ENCODE peak calls at places on chromosomes 13 and 19, in eight cellular contexts. V is neural progenitor cell; L is CD4-positive, alpha-beta T cell; Q is neuronal stem cell; S is naive thymus-derived CD4-positive, alpha-beta T cell; P is right cardiac atrium; U is effector memory CD4-positive, alpha-beta T cell; N is left ventricle myocardium inferior. K is an unnamed sample. For H3K27me3, the result is how much of the 10 kb centered on the place peaks cover.

GRCh38 chr13:27372896-27373295 is 51.5 kb upstream of the GTF3A start:
- DNase-seq in V (peak), L (no peak), Q (no peak), P (no peak), U (no peak), N (no peak), S (no peak), K (no peak)

GRCh38 chr19:245457-245856 is 45.7 kb downstream of the PLPP2 start:
- DNase-seq in P (no peak), V (no peak), U (no peak), S (no peak), Q (no peak), L (no peak), N (no peak), K (no peak)

GRCh38 chr13:92547256-92547655 is 679.4 kb upstream of the GPC6 start:
- DNase-seq in U (no peak), V (no peak), Q (no peak), S (no peak), N (no peak), L (no peak), P (no peak), K (no peak)

GRCh38 chr13:97627566-97627965 is 193.6 kb downstream of the RAP2A start:
- DNase-seq in L (no peak), P (peak), S (no peak), N (peak), V (peak), Q (no peak), U (no peak), K (peak)

GRCh38 chr13:52780092-52780491 is 40.5 kb upstream of the CNMD start:
- DNase-seq in S (no peak), U (no peak), V (no peak), Q (no peak), P (no peak), L (no peak), N (no peak), K (no peak)

GRCh38 chr13:44649834-44650233 is 73.7 kb upstream of the TSC22D1 start:
- DNase-seq in S (no peak), Q (no peak), P (no peak), L (no peak), U (no peak), V (no peak), N (no peak), K (no peak)

GRCh38 chr19:1844536-1845515 is 3.5 kb downstream of the REXO1 start:
- DNase-seq in N (no peak), Q (no peak), P (no peak), V (no peak), U (no peak), S (no peak), L (no peak), K (no peak)

GRCh38 chr13:69418319-69418718 is 689.3 kb upstream of the ATXN8OS start:
- DNase-seq in N (no peak), S (no peak), Q (no peak), L (no peak), P (no peak), V (no peak), U (no peak), K (no peak)

GRCh38 chr13:101152184-101152583 is 264.1 kb downstream of the NALCN start:
- DNase-seq in S (no peak), V (no peak), N (no peak), L (no peak), Q (no peak), U (no peak), P (no peak), K (no peak)

GRCh38 chr19:13208131-13208963 is 58.1 kb downstream of the IER2 start:
- DNase-seq in U (peak), V (peak), P (peak), L (peak), N (peak), Q (no peak), S (peak), K (no peak)

GRCh38 chr13:40164137-40164536 is 502.3 kb downstream of the FOXO1 start:
- DNase-seq in N (no peak), V (no peak), Q (no peak), S (no peak), P (no peak), L (no peak), U (no peak), K (no peak)

GRCh38 chr13:57601536-57601935 is 30.0 kb upstream of the PCDH17 start:
- DNase-seq in P (no peak), U (no peak), L (no peak), S (no peak), V (peak), N (no peak), Q (no peak), K (no peak)

GRCh38 chr13:85582890-85583289 is 216.3 kb downstream of the SLITRK6 start:
- DNase-seq in V (no peak), N (no peak), P (no peak), S (no peak), L (no peak), Q (no peak), U (no peak), K (no peak)

GRCh38 chr19:18193388-18194207 is 580 bp downstream of the MPV17L2 start:
- DNase-seq in V (peak), U (no peak), L (no peak), S (no peak), Q (no peak), P (no peak), N (no peak), K (no peak)

GRCh38 chr19:42424345-42424707 is 2.9 kb downstream of the LIPE start:
- DNase-seq in P (peak), S (no peak), N (no peak), L (no peak), Q (no peak), U (no peak), V (no peak), K (no peak)

GRCh38 chr19:611506-611869 is 21.8 kb downstream of the HCN2 start:
- DNase-seq in Q (no peak), P (no peak), L (peak), U (no peak), S (peak), V (no peak), N (no peak), K (no peak)

GRCh38 chr13:44157614-44158013 is 216.0 kb upstream of the SERP2 start:
- DNase-seq in Q (no peak), S (no peak), U (no peak), P (no peak), V (no peak), N (no peak), L (no peak), K (no peak)

GRCh38 chr19:7680606-7681335 is at the start of gene TRAPPC5:
- DNase-seq in Q (peak), N (peak), V (peak), P (peak), S (peak), U (peak), L (peak), K (peak)

GRCh38 chr13:48138270-48138669 is 43.4 kb upstream of the MED4 start:
- DNase-seq in V (no peak), L (no peak), P (no peak), Q (no peak), S (no peak), U (no peak), N (no peak), K (no peak)

GRCh38 chr19:47445937-47446402 is 25.7 kb downstream of the SLC8A2 start:
- DNase-seq in Q (no peak), S (peak), V (peak), L (peak), U (peak), N (no peak), P (peak), K (peak)
- H3K27me3 ChIP-seq in Q (half or more), S (under half), V (half or more), L (under half), U (under half), N (half or more), P (under half), K (half or more)

GRCh38 chr19:35429698-35430097 is 18.4 kb upstream of the FFAR2 start:
- DNase-seq in N (no peak), V (no peak), Q (no peak), U (no peak), S (no peak), P (no peak), L (no peak), K (no peak)

GRCh38 chr19:35427187-35427586 is 20.9 kb upstream of the FFAR2 start:
- DNase-seq in U (no peak), N (no peak), V (no peak), P (no peak), L (no peak), Q (no peak), S (no peak), K (no peak)

GRCh38 chr19:35433448-35433847 is 14.6 kb upstream of the FFAR2 start:
- DNase-seq in U (no peak), S (no peak), N (no peak), P (no peak), V (no peak), Q (no peak), L (no peak), K (no peak)

GRCh38 chr19:35430382-35431146 is 17.5 kb upstream of the FFAR2 start:
- DNase-seq in N (no peak), S (no peak), U (no peak), P (no peak), Q (no peak), V (no peak), L (no peak), K (no peak)

GRCh38 chr19:35431147-35431807 is 16.8 kb upstream of the FFAR2 start:
- DNase-seq in V (no peak), L (no peak), P (no peak), S (no peak), U (no peak), Q (no peak), N (no peak), K (no peak)
- H3K27me3 ChIP-seq in V (under half), L (under half), P (under half), S (under half), U (under half), Q (under half), N (under half), K (under half)

GRCh38 chr13:109939105-109939504 is 152.7 kb upstream of the IRS2 start:
- DNase-seq in S (no peak), N (no peak), L (no peak), V (no peak), U (no peak), P (no peak), Q (no peak), K (no peak)

GRCh38 chr13:109939838-109940237 is 153.5 kb upstream of the IRS2 start:
- DNase-seq in S (no peak), P (no peak), Q (no peak), L (no peak), N (no peak), V (no peak), U (no peak), K (no peak)

GRCh38 chr13:109941221-109941620 is 154.8 kb upstream of the IRS2 start:
- DNase-seq in Q (no peak), N (no peak), S (no peak), L (no peak), P (no peak), V (no peak), U (no peak), K (no peak)

GRCh38 chr13:109940637-109941036 is 154.3 kb upstream of the IRS2 start:
- DNase-seq in V (no peak), Q (no peak), N (no peak), L (no peak), S (no peak), U (no peak), P (no peak), K (no peak)

GRCh38 chr13:109938255-109938936 is 152.0 kb upstream of the IRS2 start:
- DNase-seq in N (no peak), S (no peak), L (no peak), P (no peak), U (no peak), Q (no peak), V (no peak), K (no peak)
- H3K27me3 ChIP-seq in N (under half), S (under half), L (under half), P (under half), U (under half), Q (under half), V (under half), K (under half)

GRCh38 chr19:49421878-49422202 is 1.4 kb downstream of the PTH2 start:
- DNase-seq in S (no peak), U (no peak), P (no peak), L (no peak), V (no peak), N (no peak), Q (no peak), K (no peak)

GRCh38 chr19:49422407-49423277 is 599 bp downstream of the PTH2 start:
- DNase-seq in V (peak), Q (peak), L (peak), N (peak), U (peak), P (peak), S (peak), K (no peak)

GRCh38 chr19:49421039-49421877 is 2.0 kb downstream of the PTH2 start:
- DNase-seq in L (peak), P (peak), U (no peak), S (peak), V (peak), Q (peak), N (peak), K (peak)

GRCh38 chr19:49419173-49419572 is 4.1 kb downstream of the PTH2 start:
- DNase-seq in P (no peak), Q (no peak), V (no peak), N (no peak), L (no peak), S (no peak), U (no peak), K (no peak)

DNA sequence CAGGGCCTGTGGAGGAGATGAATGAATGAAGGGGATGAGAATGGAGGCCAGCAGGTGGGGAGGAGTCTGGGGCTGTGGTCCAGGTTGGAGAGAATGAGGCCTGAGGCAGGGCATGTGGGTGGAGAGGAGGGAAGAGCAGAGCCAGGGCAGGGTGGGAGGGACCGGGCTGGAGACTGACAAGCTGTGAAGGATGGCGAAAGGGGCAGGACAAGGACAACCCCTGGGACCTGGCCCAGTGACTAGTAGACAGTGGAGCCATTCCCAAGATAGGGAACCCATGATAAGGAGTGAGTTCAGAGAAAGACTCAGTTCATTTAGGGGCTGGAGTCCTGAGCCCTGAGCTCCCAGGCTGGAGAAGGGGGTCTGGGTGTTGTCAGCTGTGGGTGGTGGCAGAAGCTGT is 3.0 kb downstream of the PTH2 start:
- DNase-seq in S (no peak), V (no peak), Q (no peak), L (no peak), N (no peak), P (no peak), U (no peak), K (no peak)
- H3K27me3 ChIP-seq in S (under half), V (half or more), Q (half or more), L (half or more), N (half or more), P (under half), U (under half), K (under half)

DNA sequence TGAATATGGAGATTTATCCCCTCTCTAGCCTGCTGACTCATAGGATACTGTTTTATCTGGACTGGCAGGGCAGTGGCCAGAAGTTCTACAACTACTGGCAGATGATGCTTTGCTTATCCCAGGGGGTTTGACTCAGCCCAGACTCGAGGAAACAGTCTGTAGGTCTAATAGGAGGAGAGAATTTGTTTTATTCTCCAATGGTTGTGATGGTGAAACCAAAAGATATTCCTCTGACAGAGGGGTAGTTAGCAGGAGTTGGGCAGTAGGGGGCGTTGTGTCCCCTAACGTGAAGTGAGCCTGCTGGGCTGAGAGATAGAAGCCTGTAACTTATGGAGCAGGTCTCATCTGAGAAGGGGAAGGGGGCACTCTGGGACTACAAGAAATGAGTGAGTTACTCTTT is 74.9 kb downstream of the WTIP start:
- DNase-seq in Q (no peak), N (no peak), L (no peak), P (peak), U (no peak), S (no peak), V (peak), K (no peak)
- H3K27me3 ChIP-seq in Q (under half), N (under half), L (under half), P (under half), U (under half), S (under half), V (under half), K (under half)

GRCh38 chr13:45861352-45861751 is 9.8 kb upstream of the SIAH3 start:
- DNase-seq in S (no peak), L (no peak), U (no peak), P (no peak), Q (no peak), V (no peak), N (no peak), K (no peak)
- H3K27me3 ChIP-seq in S (under half), L (under half), U (under half), P (under half), Q (under half), V (under half), N (under half), K (under half)

GRCh38 chr19:15589760-15590451 is 25.1 kb upstream of the CYP4F8 start:
- DNase-seq in U (no peak), Q (no peak), V (no peak), N (no peak), L (no peak), P (no peak), S (no peak), K (no peak)

GRCh38 chr19:15595069-15595468 is 19.9 kb upstream of the CYP4F8 start:
- DNase-seq in Q (no peak), U (no peak), N (no peak), L (no peak), V (no peak), P (no peak), S (no peak), K (no peak)

GRCh38 chr19:15587663-15588062 is 27.4 kb upstream of the CYP4F8 start:
- DNase-seq in L (no peak), N (peak), P (peak), U (no peak), V (no peak), Q (no peak), S (no peak), K (no peak)

GRCh38 chr19:15591796-15592195 is 23.2 kb upstream of the CYP4F8 start:
- DNase-seq in L (no peak), U (no peak), S (no peak), P (no peak), V (no peak), Q (no peak), N (no peak), K (no peak)
- H3K27me3 ChIP-seq in L (under half), U (under half), S (under half), P (under half), V (under half), Q (under half), N (under half), K (under half)

DNA sequence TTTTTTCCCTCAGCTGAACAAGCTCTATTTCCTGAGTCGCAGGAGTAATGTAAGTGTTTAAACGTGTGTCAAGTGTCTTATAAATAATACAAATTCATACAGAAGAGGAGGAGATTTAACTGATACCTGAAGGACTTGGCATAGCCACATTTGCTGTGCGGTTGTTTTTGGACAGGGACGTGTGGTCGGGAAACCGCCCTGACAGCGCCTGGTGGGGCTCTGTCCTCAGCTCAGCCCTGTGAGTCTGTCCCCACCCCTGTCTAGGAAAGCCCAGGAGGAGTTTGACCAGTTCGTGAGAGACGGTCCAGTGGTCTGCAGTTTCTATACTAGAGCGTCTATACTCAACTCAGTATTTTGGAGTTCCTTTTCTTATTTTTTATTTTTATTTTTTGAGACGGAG is 16.7 kb downstream of the ZIC2 start:
- DNase-seq in S (no peak), Q (no peak), V (no peak), N (no peak), L (no peak), U (no peak), P (no peak), K (no peak)
- H3K27me3 ChIP-seq in S (under half), Q (under half), V (half or more), N (half or more), L (half or more), U (half or more), P (under half), K (half or more)

DNA sequence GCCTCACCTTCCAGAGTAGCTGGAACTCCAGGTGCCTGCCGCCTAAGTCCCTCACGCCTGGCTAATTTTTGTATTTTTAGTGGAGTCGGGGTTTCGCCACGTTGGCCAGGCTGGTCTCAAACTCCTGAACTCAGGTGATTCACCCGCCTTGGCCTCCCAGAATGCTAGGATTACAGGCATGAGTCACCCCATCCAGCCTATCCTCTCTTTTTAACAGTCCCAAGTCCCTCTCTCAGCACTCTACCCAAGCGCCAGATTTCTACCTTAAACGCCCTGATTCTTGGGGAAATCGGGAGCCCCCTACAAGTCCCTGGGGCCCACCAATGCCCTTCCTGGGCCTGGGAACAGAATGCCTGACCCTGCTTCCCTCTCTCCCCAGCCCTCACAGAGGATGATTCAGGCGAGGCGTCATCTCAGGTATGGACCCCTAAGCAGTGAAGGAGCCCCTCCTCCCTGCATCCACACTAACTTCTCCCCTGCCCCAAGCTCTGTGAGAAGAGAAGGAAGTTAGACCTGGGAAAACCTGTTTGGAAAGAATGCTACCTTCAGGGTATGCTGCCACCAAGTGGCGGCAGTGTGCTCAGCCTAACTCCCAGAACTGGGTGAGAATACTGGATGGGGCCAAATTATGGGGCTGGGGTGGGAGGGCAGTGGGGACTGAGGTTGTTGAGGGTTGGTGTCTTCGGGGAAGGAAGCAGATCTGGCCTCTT is 20.8 kb upstream of the EBI3 start:
- DNase-seq in V (peak), S (no peak), L (no peak), N (no peak), P (no peak), U (no peak), Q (no peak), K (no peak)
- H3K27me3 ChIP-seq in V (under half), S (under half), L (under half), N (under half), P (under half), U (under half), Q (under half), K (under half)

K was measured in heart left ventricle.